ENCODE peak calls at places on chromosomes 5 and 9, in five cellular contexts. W, K, E, C and J are unnamed samples.
A peak's percentile ranks its signal among the peaks of the same experiment; 100 is the strongest.

GRCh38 chr9:6788175-6789016 is 30.6 kb downstream of the KDM4C start:
- DNase-seq in C (no peak), W (no peak), E (no peak), K (peak; percentile 39), J (peak; percentile 58)

GRCh38 chr9:130561056-130561455 is 18.3 kb upstream of the FUBP3 start:
- DNase-seq in K (no peak), E (no peak), C (no peak), W (no peak), J (no peak)

GRCh38 chr5:110441035-110441434 is 285.4 kb downstream of the TMEM232 start:
- DNase-seq in K (peak; percentile 51), W (peak; percentile 24), C (no peak), E (no peak), J (peak; percentile 59)

GRCh38 chr5:172642926-172643325 is 1.9 kb downstream of the NEURL1B start:
- DNase-seq in K (no peak), C (no peak), W (no peak), E (no peak), J (no peak)

GRCh38 chr5:119335261-119335677 is 20.6 kb upstream of the TNFAIP8 start:
- DNase-seq in W (no peak), C (no peak), E (no peak), K (no peak), J (no peak)

GRCh38 chr9:104092192-104092591 is 1.9 kb upstream of the SMC2 start:
- DNase-seq in K (no peak), E (no peak), W (no peak), C (no peak), J (no peak)

GRCh38 chr9:37302277-37302676 is 120.2 kb upstream of the GRHPR start:
- DNase-seq in W (no peak), E (no peak), K (no peak), C (no peak), J (no peak)

GRCh38 chr5:150272531-150272930 is 17.0 kb downstream of the CAMK2A start:
- DNase-seq in E (no peak), K (peak; percentile 65), C (no peak), W (no peak), J (peak; percentile 46)

GRCh38 chr5:36507332-36507952 is 99.0 kb upstream of the SLC1A3 start:
- DNase-seq in K (peak; percentile 75), E (peak; percentile 68), W (peak; percentile 16), C (peak; percentile 80), J (peak; percentile 76)

GRCh38 chr5:74501674-74502478 is 138.7 kb downstream of the ENC1 start:
- DNase-seq in W (no peak), C (no peak), E (no peak), K (no peak), J (no peak)

GRCh38 chr5:141322261-141322660 is 1.7 kb upstream of the TAF7 start:
- DNase-seq in K (no peak), E (no peak), C (no peak), W (no peak), J (no peak)

GRCh38 chr5:103889500-103890209 is 327.1 kb upstream of the NUDT12 start:
- DNase-seq in W (no peak), K (no peak), C (no peak), E (no peak), J (no peak)

GRCh38 chr5:173745123-173745522 is 128.7 kb upstream of the BOD1 start:
- DNase-seq in E (peak; percentile 34), W (no peak), K (no peak), C (no peak), J (no peak)

GRCh38 chr5:5374034-5374715 is 48.3 kb upstream of the ICE1 start:
- DNase-seq in E (no peak), C (no peak), W (no peak), K (no peak), J (peak; percentile 66)

GRCh38 chr5:81315336-81315735 is 13.9 kb downstream of the ZCCHC9 start:
- DNase-seq in K (peak; percentile 42), C (no peak), W (peak; percentile 46), E (no peak), J (peak; percentile 18)

GRCh38 chr9:1673300-1673699 is 341.8 kb upstream of the SMARCA2 start:
- DNase-seq in W (no peak), C (no peak), E (no peak), K (no peak), J (no peak)

GRCh38 chr5:141338538-141339306 is at the start of gene PCDHGA2:
- DNase-seq in E (no peak), C (no peak), K (peak; percentile 65), W (no peak), J (peak; percentile 67)

GRCh38 chr5:132363431-132364112 is 5.9 kb upstream of the SLC22A5 start:
- DNase-seq in C (no peak), K (peak; percentile 85), W (peak; percentile 77), E (no peak), J (peak; percentile 81)

GRCh38 chr5:179331591-179331990 is 13.7 kb downstream of the ADAMTS2 start:
- DNase-seq in K (no peak), E (no peak), W (no peak), C (no peak), J (no peak)

GRCh38 chr5:60649288-60649917 is 50.6 kb downstream of the DEPDC1B start:
- DNase-seq in C (no peak), W (peak; percentile 10), K (peak; percentile 59), E (no peak), J (peak; percentile 51)

GRCh38 chr9:82132024-82132423 is 143.5 kb downstream of the SPATA31D1 start:
- DNase-seq in E (no peak), C (no peak), K (no peak), W (no peak), J (no peak)

GRCh38 chr5:108054349-108054748 is 327.5 kb downstream of the FBXL17 start:
- DNase-seq in W (no peak), E (no peak), C (no peak), K (no peak), J (no peak)

GRCh38 chr5:77138981-77139380 is 51.9 kb upstream of the ZBED3 start:
- DNase-seq in C (no peak), K (peak; percentile 87), W (no peak), E (no peak), J (peak; percentile 92)

DNA sequence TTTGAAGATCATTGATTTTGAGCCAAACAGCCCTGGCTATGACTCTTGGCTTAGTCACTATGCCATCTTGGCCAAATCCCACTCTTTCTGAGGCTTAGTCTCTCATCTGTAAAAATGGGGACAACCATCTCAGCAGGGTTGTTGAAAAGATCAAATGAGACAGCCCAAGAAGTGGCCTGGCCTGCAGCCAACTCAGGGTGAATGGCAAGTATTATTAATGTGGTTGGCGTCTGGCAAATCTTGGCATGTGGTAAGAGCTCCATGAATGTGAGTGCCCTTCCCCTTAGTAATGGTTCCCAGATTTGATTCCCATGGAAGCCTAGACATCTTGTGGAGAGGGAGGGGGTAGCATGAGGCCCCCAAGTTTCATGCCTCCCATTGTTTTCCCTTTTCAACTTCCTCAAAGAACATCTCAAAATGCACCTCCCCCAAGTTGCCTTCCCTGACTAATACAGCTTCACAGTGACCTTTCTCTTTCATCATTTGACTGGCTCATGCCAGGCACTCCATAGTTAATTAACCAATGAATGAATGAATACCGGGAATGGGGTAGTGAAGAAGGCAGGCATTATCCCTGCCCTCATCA is 11.8 kb upstream of the TGFBI start:
- DNase-seq in K (peak; percentile 85), W (peak; percentile 80), C (no peak), E (no peak), J (peak; percentile 97)
- TF ChIP-seq CTCF in K (no peak), W (peak; percentile 21), C (no peak), E (no peak), J (no peak)

GRCh38 chr5:73121109-73121443 is 701 bp downstream of the TMEM171 start:
- DNase-seq in K (no peak), C (no peak), E (no peak), W (no peak), J (no peak)

GRCh38 chr5:73119492-73120157 is 750 bp upstream of the TMEM171 start:
- DNase-seq in C (no peak), W (no peak), E (peak; percentile 84), K (no peak), J (no peak)

GRCh38 chr5:73118331-73119011 is 1.9 kb upstream of the TMEM171 start:
- DNase-seq in C (no peak), E (peak; percentile 69), W (no peak), K (no peak), J (no peak)

GRCh38 chr5:73122875-73123810 is 2.8 kb downstream of the TMEM171 start:
- DNase-seq in W (peak; percentile 78), C (no peak), K (peak; percentile 47), E (no peak), J (peak; percentile 54)

DNA sequence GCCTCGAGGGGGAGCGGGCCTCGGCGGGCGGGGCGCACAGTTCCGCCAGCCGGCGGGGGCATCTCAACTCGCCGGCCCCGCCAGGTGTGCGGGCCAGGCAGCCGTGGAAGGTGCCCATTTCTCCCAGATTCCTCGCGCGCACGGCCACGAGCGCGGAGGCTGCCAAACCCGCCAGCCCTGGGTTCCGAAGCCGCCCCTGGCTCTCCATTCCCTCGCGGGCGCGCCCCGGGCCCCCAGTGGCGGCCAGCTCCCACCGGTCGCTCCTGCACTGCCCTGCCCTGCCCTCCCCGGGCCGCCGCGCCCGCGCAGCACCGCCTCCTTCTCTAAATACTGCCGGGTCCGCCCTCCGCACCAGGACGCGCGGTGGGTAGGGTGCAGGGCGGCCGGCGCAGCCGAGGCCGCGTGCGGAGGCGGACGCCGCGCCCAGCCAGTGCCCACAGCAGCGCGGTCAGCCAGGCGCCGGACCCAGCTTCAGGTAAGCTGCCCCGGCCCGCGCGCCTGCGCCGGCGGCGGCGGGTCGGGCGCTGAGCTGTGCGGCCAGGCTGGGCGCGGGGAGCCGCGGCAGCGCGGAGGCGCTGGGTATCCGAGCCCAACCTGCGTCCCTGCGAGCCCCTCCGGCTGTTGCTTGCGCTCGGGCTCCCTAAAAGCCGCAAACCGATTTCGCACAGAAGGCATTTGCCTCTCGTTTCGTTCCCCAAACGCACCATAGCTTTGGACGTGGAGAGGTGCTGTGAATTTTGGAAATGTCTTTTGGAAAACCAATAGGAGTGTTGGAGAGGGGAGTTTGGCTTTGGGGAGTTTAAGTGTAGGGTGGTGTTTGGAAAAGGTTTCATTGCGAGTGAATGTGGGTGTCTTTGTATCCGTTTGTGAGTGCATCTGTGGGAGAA is at the start of gene TMEM171:
- DNase-seq in C (peak; percentile 71), E (peak; percentile 91), W (no peak), K (peak; percentile 14), J (peak; percentile 37)
- H3K4me3 ChIP-seq in C (peak within 1 kb of the TSS; percentile 58), E (peak within 1 kb of the TSS; percentile 24), W (peak within 1 kb of the TSS; percentile 55), K (peak within 1 kb of the TSS; percentile 37), J (peak within 1 kb of the TSS; percentile 69)

GRCh38 chr5:9739135-9739534 is 109.0 kb upstream of the TAS2R1 start:
- DNase-seq in C (no peak), W (no peak), E (no peak), K (no peak), J (no peak)
- TF ChIP-seq CTCF in C (no peak), W (no peak), E (no peak), K (no peak), J (no peak)

DNA sequence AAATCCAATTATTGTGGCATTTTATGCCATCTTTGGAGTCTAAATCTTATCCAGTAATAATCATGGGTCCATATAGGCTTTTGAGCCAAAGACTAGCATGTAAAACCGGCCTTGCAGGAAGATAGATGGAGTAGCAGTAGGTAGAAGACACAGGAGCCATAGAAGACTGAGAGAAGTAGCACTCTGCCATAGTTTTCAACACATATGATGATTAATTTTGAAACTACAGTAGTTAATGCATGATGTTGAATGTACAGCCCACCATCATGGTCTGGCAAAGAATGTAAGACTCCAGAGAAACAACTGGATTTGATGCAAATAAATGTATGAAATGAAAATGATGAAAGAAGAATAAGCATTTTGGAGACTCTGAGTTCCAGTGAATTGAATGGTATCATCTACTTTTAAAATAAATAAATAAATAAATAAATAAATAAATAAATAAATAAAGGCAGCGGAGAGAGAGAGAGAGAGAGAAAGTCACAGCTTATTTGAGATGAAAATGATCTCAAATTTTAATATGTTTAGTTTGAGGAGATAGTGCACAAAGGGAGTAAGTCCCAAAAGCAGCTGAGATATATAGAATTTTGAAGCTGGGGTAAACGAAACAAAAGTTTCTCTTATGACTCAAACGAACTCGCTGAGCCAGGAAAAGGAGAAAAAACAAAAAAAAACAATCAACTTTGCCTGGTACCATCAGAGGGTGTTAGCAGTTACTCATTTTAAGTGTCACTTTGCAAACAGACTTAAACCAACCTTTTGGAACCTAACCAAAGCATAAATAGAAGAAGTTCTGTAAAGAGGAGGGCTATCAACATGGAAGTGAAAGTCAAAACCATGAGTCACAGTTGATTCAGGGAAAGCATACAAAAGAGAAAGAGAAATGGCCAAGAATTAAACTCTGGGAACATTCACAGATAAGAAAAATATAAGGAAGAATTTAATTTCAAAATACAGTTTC is 388.7 kb downstream of the CETN3 start:
- DNase-seq in E (no peak), K (peak; percentile 92), W (peak; percentile 5), C (no peak), J (peak; percentile 97)
- H3K4me3 ChIP-seq in E (no peak overlapping the region), K (no peak overlapping the region), W (peak overlapping the region; percentile 16), C (peak overlapping the region; percentile 32), J (peak overlapping the region; percentile 17)